ENCODE peak calls at places on chromosome 6, in four cellular contexts. N, D, X and C are unnamed samples.

GRCh38 chr6:150639823-150640331 is 40.2 kb downstream of the PLEKHG1 start:
- DNase-seq in N (no peak), D (no peak), X (no peak), C (no peak)

GRCh38 chr6:1285589-1286340 is 26.1 kb upstream of the FOXQ1 start:
- DNase-seq in X (no peak), D (no peak), N (no peak), C (no peak)

GRCh38 chr6:30411515-30412207 is 66.7 kb downstream of the RPP21 start:
- DNase-seq in N (no peak), X (no peak), D (peak), C (peak)

GRCh38 chr6:155883741-155884140 is 428.1 kb upstream of the NOX3 start:
- DNase-seq in X (no peak), N (no peak), D (no peak), C (no peak)

GRCh38 chr6:3390698-3391097 is 66.2 kb downstream of the SLC22A23 start:
- DNase-seq in N (no peak), X (no peak), D (no peak), C (peak)

GRCh38 chr6:11974089-11974488 is 38.0 kb upstream of the HIVEP1 start:
- DNase-seq in X (no peak), N (no peak), D (no peak), C (no peak)

GRCh38 chr6:1390805-1391511 is 1.6 kb downstream of the FOXF2 start:
- DNase-seq in X (no peak), D (peak), N (no peak), C (no peak)

GRCh38 chr6:111564482-111564945 is 41.2 kb downstream of the TRAF3IP2 start:
- DNase-seq in X (no peak), N (no peak), D (no peak), C (no peak)

GRCh38 chr6:149895702-149896310 is 2.1 kb downstream of the RAET1E start:
- DNase-seq in D (no peak), N (peak), X (no peak), C (peak)

GRCh38 chr6:156910938-156911337 is 133.8 kb downstream of the ARID1B start:
- DNase-seq in X (no peak), D (no peak), N (no peak), C (no peak)

GRCh38 chr6:155880905-155881304 is 425.3 kb upstream of the NOX3 start:
- DNase-seq in X (no peak), D (no peak), N (no peak), C (no peak)

GRCh38 chr6:44257007-44257752 is at the start of gene SLC35B2:
- DNase-seq in D (peak), N (peak), X (no peak), C (peak)

GRCh38 chr6:169530762-169531143 is 171.1 kb downstream of the WDR27 start:
- DNase-seq in N (no peak), D (no peak), X (no peak), C (no peak)

GRCh38 chr6:5723905-5724691 is 282.6 kb downstream of the NRN1 start:
- DNase-seq in D (no peak), X (peak), N (no peak), C (no peak)

GRCh38 chr6:111632468-111633247 is 27.0 kb upstream of the TRAF3IP2 start:
- DNase-seq in X (no peak), D (no peak), N (no peak), C (no peak)

GRCh38 chr6:51855310-51856082 is 231.9 kb downstream of the PKHD1 start:
- DNase-seq in X (peak), N (peak), D (no peak), C (peak)

GRCh38 chr6:43948527-43949450 is 178.5 kb downstream of the MRPL14 start:
- DNase-seq in X (no peak), D (no peak), N (no peak), C (no peak)

GRCh38 chr6:131948221-131948661 is 2.9 kb downstream of the CCN2 start:
- DNase-seq in X (no peak), D (no peak), N (no peak), C (no peak)

GRCh38 chr6:43871284-43871683 is 101.3 kb downstream of the VEGFA start:
- DNase-seq in X (no peak), N (no peak), D (no peak), C (peak)

GRCh38 chr6:136213853-136214252 is 36.3 kb downstream of the MTFR2 start:
- DNase-seq in N (no peak), D (no peak), X (no peak), C (no peak)

GRCh38 chr6:11277275-11278206 is 45.1 kb upstream of the NEDD9 start:
- DNase-seq in X (peak), N (no peak), D (no peak), C (no peak)

GRCh38 chr6:150739711-150740349 is 125.7 kb upstream of the MTHFD1L start:
- DNase-seq in N (no peak), X (no peak), D (no peak), C (no peak)

GRCh38 chr6:29810371-29810770 is 17.3 kb upstream of the HLA-G start:
- DNase-seq in D (no peak), X (no peak), N (no peak), C (no peak)

GRCh38 chr6:167683028-167683862 is 143.5 kb upstream of the AFDN start:
- DNase-seq in D (no peak), X (no peak), N (no peak), C (no peak)

GRCh38 chr6:157203312-157203744 is 120.0 kb downstream of the TMEM242 start:
- DNase-seq in D (no peak), N (no peak), X (peak), C (no peak)

GRCh38 chr6:24460966-24461365 is 28.4 kb downstream of the GPLD1 start:
- DNase-seq in X (no peak), D (no peak), N (no peak), C (no peak)

GRCh38 chr6:16803294-16804006 is 42.2 kb upstream of the ATXN1 start:
- DNase-seq in D (peak), X (no peak), N (no peak), C (peak)

GRCh38 chr6:16805190-16805860 is 44.1 kb upstream of the ATXN1 start:
- DNase-seq in N (no peak), D (no peak), X (no peak), C (no peak)

GRCh38 chr6:16802071-16802470 is 40.8 kb upstream of the ATXN1 start:
- DNase-seq in X (no peak), N (no peak), D (no peak), C (no peak)

GRCh38 chr6:16804515-16805161 is 43.4 kb upstream of the ATXN1 start:
- DNase-seq in X (no peak), D (no peak), N (no peak), C (no peak)

DNA sequence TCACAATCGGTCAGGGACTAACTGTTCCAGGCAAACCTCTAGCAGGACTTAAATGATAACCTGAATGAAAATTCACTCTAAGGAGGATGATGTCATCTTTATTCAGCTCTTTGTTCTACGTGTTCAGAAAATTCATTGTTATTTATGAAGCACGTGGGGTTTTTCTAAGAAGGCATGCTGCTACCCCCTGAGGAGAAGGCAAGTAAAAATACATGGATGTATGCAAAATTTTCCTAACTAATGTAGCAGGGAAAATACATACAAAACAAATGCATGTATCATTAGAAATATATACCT is 42.7 kb upstream of the ATXN1 start:
- DNase-seq in N (no peak), D (no peak), X (no peak), C (no peak)
- TF ChIP-seq NRF1 in N (no peak), D (no peak), X (no peak), C (no peak)

GRCh38 chr6:37495199-37495913 is 4.3 kb downstream of the CCDC167 start:
- DNase-seq in X (no peak), N (peak), D (no peak), C (no peak)
- TF ChIP-seq NRF1 in X (no peak), N (no peak), D (no peak), C (no peak)

GRCh38 chr6:53216301-53216700 is 67.7 kb upstream of the GCM1 start:
- DNase-seq in N (no peak), D (no peak), X (no peak), C (no peak)
- TF ChIP-seq NRF1 in N (no peak), D (no peak), X (no peak), C (no peak)

DNA sequence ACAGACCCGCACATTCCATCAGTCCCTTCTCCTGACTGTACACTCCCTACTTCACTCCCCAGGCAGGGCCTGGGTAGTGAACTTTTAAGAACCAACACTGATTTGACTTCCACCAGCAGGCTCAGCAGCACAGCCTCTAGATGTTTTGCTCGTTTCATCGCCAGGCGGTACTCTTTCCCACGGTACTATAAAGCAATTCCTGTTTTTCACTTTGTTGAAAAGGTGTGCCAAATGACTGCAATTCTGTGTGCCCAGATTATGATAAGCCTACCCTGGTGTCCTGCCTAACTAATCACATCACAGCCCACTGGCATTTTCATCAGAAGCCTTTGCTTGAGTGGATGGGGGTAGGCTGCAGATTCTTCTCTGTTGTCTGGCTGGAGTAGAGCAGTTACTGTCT is 12.9 kb upstream of the WTAP start:
- DNase-seq in X (no peak), N (no peak), D (no peak), C (no peak)
- TF ChIP-seq NRF1 in X (no peak), N (no peak), D (no peak), C (no peak)

DNA sequence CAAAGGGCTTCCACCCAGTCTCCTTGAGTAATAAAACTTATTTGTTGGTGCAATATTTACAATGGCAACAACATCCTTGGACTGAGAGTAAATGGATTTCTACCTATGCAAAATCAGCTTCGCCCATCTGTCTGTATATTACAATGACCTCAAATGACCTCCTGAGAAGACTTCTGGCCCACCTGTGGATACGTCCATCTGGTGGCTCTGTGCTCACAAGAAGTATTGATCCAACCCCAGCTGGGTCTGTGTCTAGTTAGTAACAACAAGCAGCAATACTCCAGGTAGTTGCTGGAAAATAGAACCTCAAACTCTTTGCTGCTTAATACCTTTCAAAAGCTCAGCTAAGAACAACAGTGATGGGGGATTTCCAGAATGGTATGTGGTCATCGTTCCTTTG is 34.7 kb upstream of the GSTA4 start:
- DNase-seq in X (no peak), N (no peak), D (no peak), C (no peak)
- TF ChIP-seq NRF1 in X (no peak), N (no peak), D (no peak), C (no peak)